ENCODE peak calls at places on chromosomes 2 and 18, in five cellular contexts. P is activated CD4-positive, alpha-beta T cell treated with anti-CD3 and anti-CD28 coated beads for 24 hours; V is substantia nigra; J is effector memory CD8-positive, alpha-beta T cell; Y is NCI-H1092. O is an unnamed sample.
A peak's percentile ranks its signal among the peaks of the same experiment; 100 is the strongest.

GRCh38 chr2:182240862-182241371 is 185.9 kb downstream of the PDE1A start:
- DNase-seq in P (no peak), V (no peak), J (no peak), Y (peak; percentile 3), O (no peak)

GRCh38 chr2:208062113-208062512 is 36.8 kb upstream of the PLEKHM3 start:
- DNase-seq in P (no peak), V (no peak), J (no peak), Y (no peak), O (peak; percentile 1)

GRCh38 chr2:120992791-120993555 is 257.3 kb downstream of the GLI2 start:
- DNase-seq in P (no peak), V (no peak), J (no peak), Y (no peak), O (no peak)

GRCh38 chr2:210502997-210503621 is 26.6 kb upstream of the LANCL1 start:
- DNase-seq in P (peak; percentile 4), V (peak; percentile 57), J (peak; percentile 7), Y (peak; percentile 7), O (no peak)

GRCh38 chr2:168247341-168248305 is at the start of gene STK39:
- DNase-seq in P (peak; percentile 62), V (peak; percentile 71), J (peak; percentile 68), Y (peak; percentile 59), O (peak; percentile 70)

GRCh38 chr2:241531161-241531722 is 22.9 kb upstream of the STK25 start:
- DNase-seq in P (no peak), V (no peak), J (no peak), Y (no peak), O (no peak)

GRCh38 chr18:68874361-68874760 is 76.5 kb downstream of the CCDC102B start:
- DNase-seq in P (no peak), V (no peak), J (no peak), Y (no peak), O (no peak)

GRCh38 chr18:48488388-48488850 is 50.4 kb upstream of the CTIF start:
- DNase-seq in P (no peak), V (no peak), J (no peak), Y (no peak), O (no peak)

GRCh38 chr2:237128026-237128703 is 42.5 kb downstream of the COPS8 start:
- DNase-seq in P (peak; percentile 23), V (no peak), J (no peak), Y (no peak), O (no peak)

GRCh38 chr2:20737505-20737904 is 70.6 kb downstream of the GDF7 start:
- DNase-seq in P (no peak), V (no peak), J (no peak), Y (no peak), O (no peak)

GRCh38 chr2:10258726-10259125 is 44.0 kb upstream of the HPCAL1 start:
- DNase-seq in P (no peak), V (no peak), J (no peak), Y (no peak), O (no peak)

GRCh38 chr2:2291500-2292260 is 39.4 kb downstream of the MYT1L start:
- DNase-seq in P (no peak), V (no peak), J (no peak), Y (no peak), O (no peak)

GRCh38 chr2:106115250-106115649 is 78.9 kb downstream of the UXS1 start:
- DNase-seq in P (no peak), V (no peak), J (no peak), Y (no peak), O (no peak)

GRCh38 chr2:168478206-168478605 is 22.1 kb downstream of the CERS6 start:
- DNase-seq in P (no peak), V (no peak), J (no peak), Y (no peak), O (no peak)

GRCh38 chr18:77702686-77703085 is 453.0 kb downstream of the GALR1 start:
- DNase-seq in P (no peak), V (no peak), J (no peak), Y (peak; percentile 58), O (no peak)

GRCh38 chr2:11330457-11331142 is 13.8 kb downstream of the ROCK2 start:
- DNase-seq in P (no peak), V (no peak), J (no peak), Y (no peak), O (no peak)

GRCh38 chr2:67286981-67287759 is 110.0 kb upstream of the ETAA1 start:
- DNase-seq in P (no peak), V (no peak), J (no peak), Y (no peak), O (no peak)